ENCODE peak calls at places on chromosomes 5 and 9, in eight cellular contexts. G is retinal pigment epithelial cell; P is A673; Z is dorsolateral prefrontal cortex; O is CD4-positive, alpha-beta T cell; A is stomach; H is lower lobe of right lung; W is AG04450. N is an unnamed sample.

GRCh38 chr5:138274189-138274853 is at the start of gene GFRA3:
- DNase-seq in H (no peak), O (no peak), Z (peak), A (no peak), P (peak), W (no peak), G (no peak), N (no peak)

GRCh38 chr5:124461857-124462423 is 284.5 kb downstream of the ZNF608 start:
- DNase-seq in Z (no peak), O (no peak), P (no peak), H (no peak), W (no peak), A (no peak), G (no peak), N (no peak)

GRCh38 chr5:76175051-76175666 is 92.0 kb downstream of the SV2C start:
- DNase-seq in Z (no peak), A (peak), G (no peak), W (peak), P (peak), O (peak), H (no peak), N (peak)

GRCh38 chr5:168318237-168318636 is 26.8 kb downstream of the WWC1 start:
- DNase-seq in G (no peak), H (no peak), W (no peak), O (no peak), P (no peak), A (no peak), Z (no peak), N (no peak)

GRCh38 chr5:150301170-150301505 is 1.6 kb downstream of the ARSI start:
- DNase-seq in O (no peak), W (no peak), G (peak), P (peak), Z (no peak), H (no peak), A (no peak), N (no peak)

GRCh38 chr9:127958728-127959127 is 21.1 kb upstream of the DPM2 start:
- DNase-seq in G (no peak), H (no peak), O (no peak), P (no peak), A (no peak), W (no peak), Z (no peak), N (no peak)

GRCh38 chr9:134285215-134285845 is 40.9 kb upstream of the RXRA start:
- DNase-seq in P (no peak), A (no peak), H (no peak), W (no peak), O (no peak), Z (no peak), G (no peak), N (no peak)

GRCh38 chr5:11770310-11770709 is 133.9 kb downstream of the CTNND2 start:
- DNase-seq in H (no peak), Z (no peak), G (no peak), A (no peak), O (no peak), W (no peak), P (no peak), N (no peak)

GRCh38 chr5:90386099-90386710 is 23.4 kb downstream of the CETN3 start:
- DNase-seq in O (no peak), W (no peak), H (no peak), Z (no peak), A (no peak), P (peak), G (no peak), N (no peak)

GRCh38 chr9:98132158-98132557 is 13.1 kb upstream of the TRIM14 start:
- DNase-seq in A (no peak), O (no peak), P (no peak), Z (no peak), G (no peak), W (no peak), H (no peak), N (no peak)

GRCh38 chr5:136094913-136095641 is 37.6 kb upstream of the SMAD5 start:
- DNase-seq in A (no peak), O (no peak), W (no peak), Z (no peak), G (no peak), P (no peak), H (no peak), N (no peak)

GRCh38 chr9:9521033-9521779 is 1091.6 kb downstream of the PTPRD start:
- DNase-seq in Z (no peak), W (no peak), O (no peak), P (no peak), A (no peak), H (no peak), G (no peak), N (no peak)

GRCh38 chr5:3878267-3878666 is 282.6 kb downstream of the IRX1 start:
- DNase-seq in H (no peak), G (no peak), P (no peak), A (no peak), W (no peak), O (no peak), Z (no peak), N (no peak)

GRCh38 chr9:96317335-96317980 is 15.5 kb upstream of the HSD17B3 start:
- DNase-seq in G (no peak), P (peak), O (peak), Z (peak), H (peak), A (peak), W (peak), N (peak)

GRCh38 chr5:1039210-1039548 is 30.6 kb downstream of the NKD2 start:
- DNase-seq in W (no peak), O (no peak), H (peak), G (no peak), Z (no peak), P (peak), A (no peak), N (peak)

GRCh38 chr9:136545065-136545965 is 533 bp downstream of the NOTCH1 start:
- DNase-seq in W (no peak), O (peak), Z (no peak), P (peak), H (no peak), A (no peak), G (no peak), N (no peak)

GRCh38 chr5:65866837-65867508 is 59.4 kb upstream of the ERBIN start:
- DNase-seq in G (no peak), H (no peak), W (no peak), Z (no peak), P (no peak), A (no peak), O (no peak), N (no peak)

GRCh38 chr5:65868509-65868908 is 57.9 kb upstream of the ERBIN start:
- DNase-seq in P (no peak), H (no peak), A (no peak), O (no peak), Z (no peak), G (no peak), W (no peak), N (no peak)

GRCh38 chr5:65871182-65871581 is 55.2 kb upstream of the ERBIN start:
- DNase-seq in P (no peak), H (no peak), G (no peak), O (no peak), W (no peak), A (no peak), Z (no peak), N (no peak)

GRCh38 chr5:65863747-65864146 is 62.6 kb upstream of the ERBIN start:
- DNase-seq in P (no peak), H (no peak), A (no peak), W (no peak), O (no peak), Z (no peak), G (no peak), N (no peak)

DNA sequence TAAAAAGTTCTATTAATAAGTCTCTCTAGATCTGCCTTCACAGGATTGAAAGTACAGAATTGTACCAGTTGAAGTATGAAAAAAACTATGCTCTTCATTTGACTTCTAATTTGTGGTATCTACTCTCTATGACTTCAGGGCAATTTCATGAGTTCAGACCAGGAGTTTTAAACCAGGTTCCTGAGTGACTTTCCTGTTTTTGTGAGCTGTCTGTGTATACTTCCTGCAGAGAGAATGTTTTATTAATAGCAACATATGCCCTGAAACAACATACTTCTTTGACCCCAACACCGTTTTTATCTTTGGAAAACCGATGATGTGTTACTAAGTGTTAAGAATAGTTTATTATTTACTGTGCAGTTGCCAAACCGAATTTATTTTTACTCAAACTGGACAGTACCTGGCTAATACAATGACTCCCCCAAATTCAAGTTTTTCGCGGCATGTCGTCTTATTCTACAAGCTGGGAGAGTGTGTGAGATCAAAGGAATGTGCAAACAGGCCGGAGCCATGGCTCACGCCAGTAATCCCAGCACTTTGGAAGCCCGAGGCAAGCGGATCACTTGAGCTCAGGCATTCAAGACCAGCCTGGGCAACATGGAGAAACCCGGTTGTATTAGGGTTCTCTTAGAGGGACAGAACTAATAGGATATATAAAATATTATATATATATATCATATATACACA is 58.7 kb upstream of the ERBIN start:
- DNase-seq in P (no peak), A (no peak), H (no peak), G (no peak), Z (no peak), W (no peak), O (no peak), N (no peak)
- TF ChIP-seq CTCF in P (no peak), A (no peak), H (no peak), G (no peak), Z (no peak), W (no peak), O (no peak), N (no peak)

GRCh38 chr9:125241000-125241862 is at the start of gene HSPA5:
- DNase-seq in P (peak), A (peak), O (peak), H (peak), W (peak), Z (peak), G (peak), N (peak)
- TF ChIP-seq CTCF in P (peak), A (no peak), O (no peak), H (peak), W (no peak), Z (no peak), G (no peak), N (peak)

GRCh38 chr9:122354536-122355199 is 16.2 kb upstream of the PTGS1 start:
- DNase-seq in H (no peak), P (no peak), A (no peak), O (no peak), Z (no peak), G (no peak), W (no peak), N (peak)

GRCh38 chr9:122355336-122355875 is 15.4 kb upstream of the PTGS1 start:
- DNase-seq in P (no peak), G (no peak), W (no peak), O (no peak), A (no peak), H (no peak), Z (no peak), N (no peak)

GRCh38 chr9:122350577-122351355 is 20.1 kb upstream of the PTGS1 start:
- DNase-seq in A (peak), Z (peak), G (no peak), H (peak), P (peak), O (peak), W (peak), N (peak)

GRCh38 chr9:122360891-122361290 is 9.9 kb upstream of the PTGS1 start:
- DNase-seq in W (no peak), A (no peak), O (no peak), G (no peak), Z (no peak), P (no peak), H (no peak), N (no peak)

GRCh38 chr9:122356627-122357026 is 14.2 kb upstream of the PTGS1 start:
- DNase-seq in G (no peak), P (no peak), W (no peak), A (no peak), Z (no peak), H (no peak), O (no peak), N (no peak)
- TF ChIP-seq CTCF in G (peak), P (peak), W (peak), A (no peak), Z (no peak), H (no peak), O (no peak), N (peak)

DNA sequence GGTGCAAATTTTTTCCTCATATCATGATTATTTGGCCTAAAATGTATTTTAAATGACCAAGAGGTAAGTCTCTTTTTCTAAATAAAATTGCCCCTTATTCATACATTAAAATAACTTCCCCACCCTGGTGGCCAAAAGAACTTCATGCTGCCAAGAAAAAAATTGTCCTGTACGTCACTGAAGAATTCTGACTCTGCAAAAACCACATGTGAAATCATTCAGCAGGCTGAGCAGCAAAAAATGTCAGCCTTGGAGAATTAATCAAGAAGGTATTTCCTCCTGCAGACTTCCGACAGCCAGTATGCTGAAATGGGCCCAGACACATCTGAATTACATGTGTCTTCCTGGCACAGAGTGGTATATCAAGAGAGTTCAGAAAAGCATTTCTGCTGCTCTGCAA is 94.6 kb upstream of the HMHB1 start:
- DNase-seq in H (no peak), A (no peak), W (no peak), O (no peak), Z (no peak), P (peak), G (peak), N (no peak)
- TF ChIP-seq CTCF in H (no peak), A (no peak), W (no peak), O (no peak), Z (no peak), P (no peak), G (peak), N (no peak)

GRCh38 chr9:14888857-14889256 is 21.4 kb downstream of the FREM1 start:
- DNase-seq in G (no peak), P (no peak), H (no peak), O (no peak), A (no peak), Z (no peak), W (no peak), N (no peak)
- TF ChIP-seq CTCF in G (no peak), P (peak), H (no peak), O (no peak), A (no peak), Z (no peak), W (no peak), N (no peak)